ENCODE peak calls at places on chromosomes 11 and 22, in eight cellular contexts. One of them, this sample, is unnamed.

GRCh38 chr11:92423133-92423532 is 198.5 kb downstream of the FAT3 start:
- DNase-seq in cardiac muscle cell: no peak
- DNase-seq in NCI-H69: no peak
- DNase-seq in NCI-H748 treated with DMSO at 0.1 percent for 48 hours: no peak
- DNase-seq in GM12891: no peak
- DNase-seq in activated effector memory CD4-positive, alpha-beta T cell treated with Interleukin-2 at 50 U/mL for 16 hours: no peak
- DNase-seq in GM23338: no peak
- DNase-seq in AG10803: peak
- DNase-seq in this sample: no peak

GRCh38 chr22:21020802-21021429 is 6.0 kb downstream of the P2RX6 start:
- DNase-seq in activated effector memory CD4-positive, alpha-beta T cell treated with Interleukin-2 at 50 U/mL for 16 hours: no peak
- DNase-seq in NCI-H69: peak
- DNase-seq in GM12891: no peak
- DNase-seq in GM23338: peak
- DNase-seq in AG10803: no peak
- DNase-seq in NCI-H748 treated with DMSO at 0.1 percent for 48 hours: peak
- DNase-seq in cardiac muscle cell: peak
- DNase-seq in this sample: peak

GRCh38 chr11:11972148-11972547 is 36.3 kb downstream of the DKK3 start:
- DNase-seq in GM12891: no peak
- DNase-seq in GM23338: no peak
- DNase-seq in AG10803: no peak
- DNase-seq in activated effector memory CD4-positive, alpha-beta T cell treated with Interleukin-2 at 50 U/mL for 16 hours: no peak
- DNase-seq in NCI-H748 treated with DMSO at 0.1 percent for 48 hours: no peak
- DNase-seq in cardiac muscle cell: no peak
- DNase-seq in NCI-H69: peak
- DNase-seq in this sample: peak

GRCh38 chr11:78560066-78560597 is 14.5 kb downstream of the NARS2 start:
- DNase-seq in GM12891: no peak
- DNase-seq in activated effector memory CD4-positive, alpha-beta T cell treated with Interleukin-2 at 50 U/mL for 16 hours: no peak
- DNase-seq in GM23338: no peak
- DNase-seq in AG10803: no peak
- DNase-seq in NCI-H748 treated with DMSO at 0.1 percent for 48 hours: no peak
- DNase-seq in cardiac muscle cell: no peak
- DNase-seq in NCI-H69: peak
- DNase-seq in this sample: no peak

GRCh38 chr11:33262016-33262638 is 4.9 kb downstream of the HIPK3 start:
- DNase-seq in AG10803: peak
- DNase-seq in cardiac muscle cell: peak
- DNase-seq in GM12891: no peak
- DNase-seq in NCI-H748 treated with DMSO at 0.1 percent for 48 hours: no peak
- DNase-seq in NCI-H69: peak
- DNase-seq in GM23338: no peak
- DNase-seq in activated effector memory CD4-positive, alpha-beta T cell treated with Interleukin-2 at 50 U/mL for 16 hours: no peak
- DNase-seq in this sample: no peak

GRCh38 chr11:119038884-119039283 is 8.2 kb upstream of the SLC37A4 start:
- DNase-seq in GM12891: no peak
- DNase-seq in GM23338: no peak
- DNase-seq in activated effector memory CD4-positive, alpha-beta T cell treated with Interleukin-2 at 50 U/mL for 16 hours: no peak
- DNase-seq in cardiac muscle cell: no peak
- DNase-seq in AG10803: no peak
- DNase-seq in NCI-H69: no peak
- DNase-seq in NCI-H748 treated with DMSO at 0.1 percent for 48 hours: no peak
- DNase-seq in this sample: no peak

GRCh38 chr11:2590131-2590950 is 109.5 kb downstream of the KCNQ1OT1 start:
- DNase-seq in GM23338: no peak
- DNase-seq in NCI-H69: no peak
- DNase-seq in AG10803: no peak
- DNase-seq in GM12891: peak
- DNase-seq in NCI-H748 treated with DMSO at 0.1 percent for 48 hours: no peak
- DNase-seq in activated effector memory CD4-positive, alpha-beta T cell treated with Interleukin-2 at 50 U/mL for 16 hours: no peak
- DNase-seq in cardiac muscle cell: no peak
- DNase-seq in this sample: no peak

GRCh38 chr11:114163231-114163631 is 103.7 kb downstream of the ZBTB16 start:
- DNase-seq in activated effector memory CD4-positive, alpha-beta T cell treated with Interleukin-2 at 50 U/mL for 16 hours: no peak
- DNase-seq in NCI-H748 treated with DMSO at 0.1 percent for 48 hours: no peak
- DNase-seq in GM23338: no peak
- DNase-seq in cardiac muscle cell: peak
- DNase-seq in NCI-H69: peak
- DNase-seq in AG10803: peak
- DNase-seq in GM12891: no peak
- DNase-seq in this sample: peak

GRCh38 chr11:8442301-8442700 is 151.7 kb downstream of the STK33 start:
- DNase-seq in GM23338: peak
- DNase-seq in NCI-H69: peak
- DNase-seq in AG10803: no peak
- DNase-seq in activated effector memory CD4-positive, alpha-beta T cell treated with Interleukin-2 at 50 U/mL for 16 hours: no peak
- DNase-seq in GM12891: no peak
- DNase-seq in NCI-H748 treated with DMSO at 0.1 percent for 48 hours: no peak
- DNase-seq in cardiac muscle cell: no peak
- DNase-seq in this sample: no peak

GRCh38 chr11:113666584-113666983 is 39.5 kb downstream of the TMPRSS5 start:
- DNase-seq in NCI-H748 treated with DMSO at 0.1 percent for 48 hours: no peak
- DNase-seq in cardiac muscle cell: no peak
- DNase-seq in activated effector memory CD4-positive, alpha-beta T cell treated with Interleukin-2 at 50 U/mL for 16 hours: no peak
- DNase-seq in GM23338: no peak
- DNase-seq in AG10803: no peak
- DNase-seq in NCI-H69: no peak
- DNase-seq in GM12891: no peak
- DNase-seq in this sample: no peak

GRCh38 chr11:75867778-75868374 is 52.9 kb downstream of the UVRAG start:
- DNase-seq in activated effector memory CD4-positive, alpha-beta T cell treated with Interleukin-2 at 50 U/mL for 16 hours: no peak
- DNase-seq in NCI-H69: peak
- DNase-seq in cardiac muscle cell: peak
- DNase-seq in AG10803: peak
- DNase-seq in GM23338: peak
- DNase-seq in GM12891: no peak
- DNase-seq in NCI-H748 treated with DMSO at 0.1 percent for 48 hours: no peak
- DNase-seq in this sample: peak

GRCh38 chr22:17056058-17056457 is 28.7 kb upstream of the IL17RA start:
- DNase-seq in activated effector memory CD4-positive, alpha-beta T cell treated with Interleukin-2 at 50 U/mL for 16 hours: no peak
- DNase-seq in cardiac muscle cell: no peak
- DNase-seq in NCI-H748 treated with DMSO at 0.1 percent for 48 hours: no peak
- DNase-seq in GM12891: no peak
- DNase-seq in NCI-H69: no peak
- DNase-seq in GM23338: no peak
- DNase-seq in AG10803: no peak
- DNase-seq in this sample: no peak

GRCh38 chr22:31929126-31929928 is 15.0 kb upstream of the YWHAH start:
- DNase-seq in cardiac muscle cell: no peak
- DNase-seq in activated effector memory CD4-positive, alpha-beta T cell treated with Interleukin-2 at 50 U/mL for 16 hours: no peak
- DNase-seq in NCI-H69: peak
- DNase-seq in GM12891: no peak
- DNase-seq in AG10803: peak
- DNase-seq in GM23338: no peak
- DNase-seq in NCI-H748 treated with DMSO at 0.1 percent for 48 hours: no peak
- DNase-seq in this sample: no peak

GRCh38 chr11:27701262-27702105 is 1.2 kb upstream of the BDNF start:
- DNase-seq in activated effector memory CD4-positive, alpha-beta T cell treated with Interleukin-2 at 50 U/mL for 16 hours: no peak
- DNase-seq in AG10803: peak
- DNase-seq in NCI-H748 treated with DMSO at 0.1 percent for 48 hours: no peak
- DNase-seq in cardiac muscle cell: peak
- DNase-seq in NCI-H69: peak
- DNase-seq in GM23338: peak
- DNase-seq in GM12891: no peak
- DNase-seq in this sample: peak

GRCh38 chr11:765025-765801 is 12.1 kb downstream of the GATD1 start:
- DNase-seq in GM23338: peak
- DNase-seq in activated effector memory CD4-positive, alpha-beta T cell treated with Interleukin-2 at 50 U/mL for 16 hours: peak
- DNase-seq in NCI-H69: peak
- DNase-seq in NCI-H748 treated with DMSO at 0.1 percent for 48 hours: peak
- DNase-seq in AG10803: peak
- DNase-seq in cardiac muscle cell: peak
- DNase-seq in GM12891: no peak
- DNase-seq in this sample: peak

This sample was measured in DMS53.